ENCODE peak calls at places on chromosome 1, in four cellular contexts. D is HL-60, N is GM12864, C is endothelial cell. R is an unnamed sample.

GRCh38 chr1:11766429-11766776 is 4.4 kb downstream of the C1orf167 start:
- DNase-seq in D (no peak), N (no peak), C (no peak), R (no peak)

GRCh38 chr1:110038271-110038670 is 3.8 kb downstream of the STRIP1 start:
- DNase-seq in D (no peak), N (no peak), C (no peak), R (no peak)

GRCh38 chr1:5757177-5757820 is 234.9 kb downstream of the NPHP4 start:
- DNase-seq in D (no peak), N (no peak), C (no peak), R (no peak)

GRCh38 chr1:223515915-223516314 is 122.7 kb downstream of the CCDC185 start:
- DNase-seq in D (no peak), N (no peak), C (no peak), R (no peak)

GRCh38 chr1:51578383-51579109 is 38.3 kb upstream of the OSBPL9 start:
- DNase-seq in D (no peak), N (peak; percentile 55), C (no peak), R (no peak)

GRCh38 chr1:156927215-156928042 is 7.0 kb downstream of the LRRC71 start:
- DNase-seq in D (peak; percentile 35), N (no peak), C (peak; percentile 89), R (peak; percentile 86)

GRCh38 chr1:156785458-156785857 is 18.1 kb downstream of the PRCC start:
- DNase-seq in D (no peak), N (no peak), C (no peak), R (no peak)

GRCh38 chr1:1435094-1435903 is at the start of gene VWA1:
- DNase-seq in D (peak; percentile 49), N (no peak), C (peak; percentile 75), R (peak; percentile 85)

GRCh38 chr1:1080122-1080753 is 6.1 kb upstream of the RNF223 start:
- DNase-seq in D (no peak), N (no peak), C (peak; percentile 68), R (no peak)

GRCh38 chr1:106492876-106493275 is 563.6 kb upstream of the PRMT6 start:
- DNase-seq in D (no peak), N (no peak), C (no peak), R (no peak)

GRCh38 chr1:223052479-223052878 is 90.6 kb downstream of the TLR5 start:
- DNase-seq in D (no peak), N (no peak), C (no peak), R (no peak)

GRCh38 chr1:37620707-37621106 is 14.0 kb downstream of the RSPO1 start:
- DNase-seq in D (no peak), N (no peak), C (no peak), R (no peak)

GRCh38 chr1:37616330-37616729 is 18.4 kb downstream of the RSPO1 start:
- DNase-seq in D (no peak), N (no peak), C (no peak), R (no peak)

GRCh38 chr1:37621326-37621870 is 13.3 kb downstream of the RSPO1 start:
- DNase-seq in D (no peak), N (no peak), C (no peak), R (no peak)

GRCh38 chr1:37628026-37628556 is 6.6 kb downstream of the RSPO1 start:
- DNase-seq in D (no peak), N (no peak), C (no peak), R (peak; percentile 51)

GRCh38 chr1:37622131-37622530 is 12.6 kb downstream of the RSPO1 start:
- DNase-seq in D (no peak), N (no peak), C (no peak), R (no peak)
- TF ChIP-seq CTCF in D (no peak), N (no peak), C (no peak), R (no peak)

GRCh38 chr1:247131236-247131635 is 27.1 kb upstream of the ZNF669 start:
- DNase-seq in D (no peak), N (no peak), C (no peak), R (no peak)
- TF ChIP-seq CTCF in D (no peak), N (no peak), C (no peak), R (no peak)

GRCh38 chr1:162475539-162476185 is 22.0 kb upstream of the UHMK1 start:
- DNase-seq in D (no peak), N (no peak), C (no peak), R (no peak)
- TF ChIP-seq CTCF in D (no peak), N (peak; percentile 7), C (no peak), R (no peak)

GRCh38 chr1:96538001-96538649 is 183.5 kb upstream of the PTBP2 start:
- DNase-seq in D (no peak), N (no peak), C (peak; percentile 29), R (no peak)
- TF ChIP-seq CTCF in D (no peak), N (no peak), C (no peak), R (no peak)

GRCh38 chr1:225412301-225412700 is 15.5 kb downstream of the LBR start:
- DNase-seq in D (no peak), N (no peak), C (no peak), R (no peak)

GRCh38 chr1:225415967-225416745 is 11.7 kb downstream of the LBR start:
- DNase-seq in D (no peak), N (no peak), C (no peak), R (peak; percentile 70)

GRCh38 chr1:225415307-225415706 is 12.5 kb downstream of the LBR start:
- DNase-seq in D (peak; percentile 62), N (no peak), C (no peak), R (no peak)

GRCh38 chr1:225412803-225413338 is 15.0 kb downstream of the LBR start:
- DNase-seq in D (no peak), N (no peak), C (no peak), R (no peak)

DNA sequence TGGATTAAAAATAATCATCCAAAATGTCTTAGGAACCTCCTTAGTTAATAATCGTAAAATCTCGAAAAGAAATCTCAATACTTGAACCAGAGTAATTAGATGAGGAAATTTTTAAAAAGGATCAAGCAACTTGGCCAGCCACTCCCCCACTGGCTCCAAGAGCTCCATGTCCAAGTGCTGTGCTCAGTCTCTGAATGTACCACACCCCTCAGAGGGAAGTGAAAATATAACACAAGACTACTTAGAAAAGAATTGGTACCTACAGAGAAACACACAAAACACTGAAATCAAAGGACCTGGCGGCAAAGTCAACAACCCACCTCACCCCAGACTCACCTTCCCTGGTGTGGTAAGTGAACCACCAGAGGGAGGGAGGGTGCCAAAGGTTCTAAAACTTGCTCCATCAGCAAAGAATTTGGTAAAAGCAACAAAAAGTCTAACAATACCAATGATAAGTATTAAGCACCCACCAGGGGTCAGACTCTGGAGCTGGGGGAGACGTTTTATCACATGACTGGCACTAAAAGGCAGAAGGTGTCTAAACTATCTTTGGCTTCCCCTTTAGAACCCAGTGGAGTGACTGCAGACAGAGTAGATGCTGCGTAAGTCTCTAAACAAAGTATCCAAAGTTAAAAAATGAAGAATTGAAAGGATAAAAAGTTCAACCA is 14.0 kb downstream of the LBR start:
- DNase-seq in D (no peak), N (no peak), C (no peak), R (no peak)
- TF ChIP-seq CTCF in D (no peak), N (peak; percentile 21), C (no peak), R (no peak)

DNA sequence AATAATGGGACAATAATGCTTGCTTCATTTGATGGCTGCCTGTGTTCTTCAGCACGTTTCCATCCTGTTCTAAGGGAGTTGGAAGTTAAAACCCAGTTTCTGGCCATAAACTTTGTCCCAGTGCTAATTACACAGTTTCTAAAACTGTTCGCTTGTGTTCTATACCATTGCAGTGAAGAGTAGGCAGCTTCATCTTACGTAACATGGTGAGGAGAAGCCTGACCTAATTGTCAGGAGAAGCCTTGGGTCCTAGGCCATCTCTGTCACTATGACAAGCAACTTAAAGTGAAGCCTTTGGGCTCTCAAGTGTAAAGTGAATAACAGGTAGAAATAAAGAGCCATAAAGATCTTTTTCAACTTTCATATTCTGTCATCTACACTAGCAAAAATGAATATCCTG is 70.3 kb upstream of the PGD start:
- DNase-seq in D (peak; percentile 18), N (no peak), C (no peak), R (no peak)
- TF ChIP-seq CTCF in D (no peak), N (no peak), C (no peak), R (no peak)

DNA sequence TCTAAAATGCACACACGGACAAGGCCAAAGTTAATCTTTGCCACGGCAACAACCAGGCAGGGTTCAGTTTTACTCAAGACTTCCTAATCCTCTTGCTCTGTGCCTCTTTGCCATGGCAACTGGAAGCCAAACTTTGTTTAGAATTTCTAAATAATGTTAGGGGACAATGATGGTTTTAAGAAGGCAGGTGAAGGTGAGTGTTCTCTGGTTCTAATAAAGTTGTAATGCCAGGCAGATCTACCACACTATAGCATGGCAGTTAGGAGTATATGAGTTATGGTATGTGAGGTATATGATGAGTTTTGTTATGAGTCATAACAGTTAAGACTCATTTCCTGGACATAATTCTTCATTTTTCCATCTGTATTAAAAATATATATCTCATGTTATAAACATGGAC is 2.7 kb downstream of the PTPRC start:
- DNase-seq in D (no peak), N (no peak), C (no peak), R (no peak)
- TF ChIP-seq CTCF in D (no peak), N (no peak), C (no peak), R (no peak)

DNA sequence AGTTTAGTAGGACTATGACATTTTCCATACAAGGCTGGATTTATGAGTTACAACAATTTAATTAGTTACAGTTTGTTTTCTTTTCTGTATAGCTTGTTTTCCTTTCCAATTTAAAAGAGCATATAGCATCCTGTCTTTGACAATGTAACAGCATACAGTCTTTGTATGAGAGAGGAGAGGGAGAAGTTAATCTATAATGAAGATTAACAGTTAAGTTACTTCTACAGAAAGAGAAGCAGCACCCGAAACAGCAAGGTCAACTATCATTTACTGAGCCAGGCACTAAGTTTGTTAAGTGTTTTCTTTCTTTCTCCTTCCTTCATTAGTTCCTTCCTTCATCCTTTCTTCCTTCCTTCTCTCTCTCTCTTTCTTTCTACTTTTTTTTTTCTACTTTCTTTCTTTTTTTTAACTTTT is 52.3 kb upstream of the RAB4A start:
- DNase-seq in D (no peak), N (no peak), C (no peak), R (no peak)
- TF ChIP-seq CTCF in D (no peak), N (no peak), C (no peak), R (no peak)

GRCh38 chr1:40310983-40311642 is 6.0 kb downstream of the COL9A2 start:
- DNase-seq in D (no peak), N (no peak), C (no peak), R (no peak)
- TF ChIP-seq CTCF in D (no peak), N (no peak), C (no peak), R (no peak)

GRCh38 chr1:175866776-175867175 is 123.4 kb upstream of the TNR start:
- DNase-seq in D (no peak), N (no peak), C (no peak), R (no peak)

GRCh38 chr1:175864625-175865024 is 121.2 kb upstream of the TNR start:
- DNase-seq in D (no peak), N (no peak), C (no peak), R (no peak)

GRCh38 chr1:175864183-175864582 is 120.8 kb upstream of the TNR start:
- DNase-seq in D (no peak), N (no peak), C (no peak), R (no peak)

GRCh38 chr1:175863291-175864050 is 120.1 kb upstream of the TNR start:
- DNase-seq in D (no peak), N (no peak), C (no peak), R (no peak)

GRCh38 chr1:175865041-175865766 is 121.8 kb upstream of the TNR start:
- DNase-seq in D (no peak), N (no peak), C (no peak), R (no peak)
- TF ChIP-seq CTCF in D (no peak), N (no peak), C (no peak), R (no peak)

R was measured in D721Med.